ENCODE peak calls at places on chromosomes 13 and 19, in ten cellular contexts. I is tibial nerve, V is iPS DF 6.9, D is heart left ventricle, Q is Peyer's patch, L is colonic mucosa, X is left ventricle myocardium inferior, G is hepatocyte, R is heart right ventricle, A is cardiac muscle cell. S is an unnamed sample. For H3K27me3, the result is how much of the 10 kb centered on the place peaks cover.

GRCh38 chr13:111639994-111640393 is 319.6 kb downstream of the TEX29 start:
- DNase-seq in I (no peak), V (no peak), D (no peak), Q (no peak), L (no peak), X (no peak), G (no peak), R (peak), A (no peak), S (no peak)

GRCh38 chr13:36880961-36881360 is 39.1 kb downstream of the SMAD9 start:
- DNase-seq in I (no peak), V (no peak), D (no peak), Q (no peak), L (no peak), X (no peak), G (no peak), R (no peak), A (peak), S (no peak)

GRCh38 chr19:18023596-18024212 is 15.7 kb downstream of the ARRDC2 start:
- DNase-seq in I (peak), V (no peak), D (peak), Q (peak), L (peak), X (peak), G (no peak), R (peak), A (peak), S (no peak)

GRCh38 chr19:29040951-29041350 is 172.0 kb downstream of the UQCRFS1 start:
- DNase-seq in I (no peak), V (no peak), D (no peak), Q (no peak), L (no peak), X (no peak), G (no peak), R (no peak), A (no peak), S (no peak)

GRCh38 chr13:30422056-30422914 is at the start of gene UBE2L5:
- DNase-seq in I (peak), V (no peak), D (peak), Q (peak), L (peak), X (peak), G (peak), R (peak), A (peak), S (peak)

GRCh38 chr19:55644191-55644833 is 863 bp downstream of the ZNF581 start:
- DNase-seq in I (no peak), V (no peak), D (no peak), Q (no peak), L (no peak), X (no peak), G (no peak), R (peak), A (no peak), S (no peak)

GRCh38 chr13:112103971-112104872 is 37.3 kb downstream of the SOX1 start:
- DNase-seq in I (no peak), V (peak), D (no peak), Q (no peak), L (no peak), X (no peak), G (no peak), R (no peak), A (no peak), S (no peak)

GRCh38 chr19:13100031-13100588 is 2.5 kb downstream of the LYL1 start:
- DNase-seq in I (no peak), V (no peak), D (no peak), Q (peak), L (no peak), X (no peak), G (no peak), R (no peak), A (no peak), S (no peak)

GRCh38 chr19:19113040-19113541 is 25.2 kb downstream of the TMEM161A start:
- DNase-seq in I (no peak), V (no peak), D (no peak), Q (no peak), L (no peak), X (no peak), G (no peak), R (no peak), A (peak), S (no peak)

GRCh38 chr19:48363500-48363809 is 285 bp downstream of the TMEM143 start:
- DNase-seq in I (no peak), V (no peak), D (no peak), Q (no peak), L (no peak), X (no peak), G (peak), R (no peak), A (no peak), S (peak)

GRCh38 chr13:84481958-84482357 is 599.7 kb upstream of the SLITRK1 start:
- DNase-seq in I (no peak), V (no peak), D (no peak), Q (no peak), L (no peak), X (no peak), G (no peak), R (no peak), A (peak), S (no peak)

GRCh38 chr19:33580026-33580644 is 41.6 kb upstream of the CHST8 start:
- DNase-seq in I (no peak), V (no peak), D (no peak), Q (no peak), L (no peak), X (no peak), G (peak), R (no peak), A (no peak), S (no peak)

GRCh38 chr13:78675112-78675511 is 16.2 kb upstream of the OBI1 start:
- DNase-seq in I (no peak), V (no peak), D (no peak), Q (no peak), L (no peak), X (no peak), G (no peak), R (no peak), A (no peak), S (no peak)

GRCh38 chr13:87671824-87672603 is 843 bp downstream of the SLITRK5 start:
- DNase-seq in I (no peak), V (no peak), D (no peak), Q (peak), L (no peak), X (no peak), G (peak), R (no peak), A (no peak), S (no peak)
- H3K27me3 ChIP-seq in I (under half), V (under half), D (half or more), Q (under half), L (under half), X (half or more), G (under half), R (half or more), A (half or more), S (under half)

GRCh38 chr13:92164822-92165221 is 766.4 kb downstream of the GPC5 start:
- DNase-seq in I (no peak), V (no peak), D (no peak), Q (no peak), L (no peak), X (no peak), G (no peak), R (no peak), A (no peak), S (no peak)
- H3K27ac ChIP-seq in I (no peak), V (no peak), D (no peak), Q (no peak), L (no peak), X (no peak), G (no peak), R (no peak), A (no peak), S (no peak)

GRCh38 chr13:27907139-27907787 is 12.5 kb upstream of the PDX1 start:
- DNase-seq in I (no peak), V (no peak), D (no peak), Q (no peak), L (no peak), X (no peak), G (no peak), R (no peak), A (no peak), S (no peak)

GRCh38 chr13:27911499-27911898 is 8.3 kb upstream of the PDX1 start:
- DNase-seq in I (no peak), V (no peak), D (no peak), Q (no peak), L (no peak), X (no peak), G (no peak), R (no peak), A (no peak), S (no peak)

GRCh38 chr13:27909378-27909777 is 10.4 kb upstream of the PDX1 start:
- DNase-seq in I (no peak), V (no peak), D (no peak), Q (no peak), L (no peak), X (no peak), G (no peak), R (no peak), A (no peak), S (no peak)

GRCh38 chr13:27905650-27906049 is 14.2 kb upstream of the PDX1 start:
- DNase-seq in I (no peak), V (no peak), D (no peak), Q (no peak), L (no peak), X (no peak), G (no peak), R (no peak), A (no peak), S (no peak)
- H3K27me3 ChIP-seq in I (under half), V (under half), D (half or more), Q (under half), L (under half), X (half or more), G (under half), R (half or more), A (half or more), S (under half)

GRCh38 chr13:99692854-99693253 is 191.6 kb downstream of the TM9SF2 start:
- DNase-seq in I (no peak), V (no peak), D (no peak), Q (no peak), L (no peak), X (no peak), G (no peak), R (no peak), A (no peak), S (no peak)

GRCh38 chr13:99691552-99691951 is 190.3 kb downstream of the TM9SF2 start:
- DNase-seq in I (no peak), V (no peak), D (no peak), Q (no peak), L (no peak), X (no peak), G (no peak), R (no peak), A (no peak), S (no peak)

GRCh38 chr13:99689955-99690354 is 188.7 kb downstream of the TM9SF2 start:
- DNase-seq in I (no peak), V (no peak), D (no peak), Q (no peak), L (no peak), X (no peak), G (no peak), R (no peak), A (no peak), S (no peak)

GRCh38 chr13:99688776-99689175 is 187.5 kb downstream of the TM9SF2 start:
- DNase-seq in I (no peak), V (no peak), D (no peak), Q (no peak), L (no peak), X (no peak), G (no peak), R (no peak), A (no peak), S (no peak)

GRCh38 chr13:99690426-99691189 is 189.3 kb downstream of the TM9SF2 start:
- DNase-seq in I (no peak), V (no peak), D (no peak), Q (no peak), L (no peak), X (no peak), G (no peak), R (no peak), A (no peak), S (no peak)
- H3K27ac ChIP-seq in I (no peak), V (no peak), D (no peak), Q (no peak), L (no peak), X (no peak), G (no peak), R (no peak), A (no peak), S (no peak)